ENCODE peak calls at places on chromosomes 1 and 21, in six cellular contexts. One of them, this sample, is unnamed.

GRCh38 chr1:172320723-172321122 is 99.8 kb upstream of the C1orf105 start:
- DNase-seq in cardiac fibroblast: peak
- DNase-seq in tibial artery: no peak
- DNase-seq in fibroblast of mammary gland: peak
- DNase-seq in osteoblast: peak
- DNase-seq in activated naive CD4-positive, alpha-beta T cell: no peak
- DNase-seq in this sample: peak

GRCh38 chr1:77888071-77888428 is 374 bp upstream of the NEXN start:
- DNase-seq in cardiac fibroblast: peak
- DNase-seq in tibial artery: no peak
- DNase-seq in fibroblast of mammary gland: peak
- DNase-seq in osteoblast: peak
- DNase-seq in activated naive CD4-positive, alpha-beta T cell: no peak
- DNase-seq in this sample: peak

GRCh38 chr1:174159253-174160108 is at the start of gene RABGAP1L:
- DNase-seq in cardiac fibroblast: peak
- DNase-seq in tibial artery: peak
- DNase-seq in fibroblast of mammary gland: peak
- DNase-seq in osteoblast: peak
- DNase-seq in activated naive CD4-positive, alpha-beta T cell: peak
- DNase-seq in this sample: peak

GRCh38 chr1:206005761-206006160 is 2.6 kb upstream of the RAB7B start:
- DNase-seq in cardiac fibroblast: no peak
- DNase-seq in tibial artery: no peak
- DNase-seq in fibroblast of mammary gland: no peak
- DNase-seq in osteoblast: no peak
- DNase-seq in activated naive CD4-positive, alpha-beta T cell: no peak
- DNase-seq in this sample: no peak

GRCh38 chr1:41618066-41618825 is 133.8 kb upstream of the EDN2 start:
- DNase-seq in cardiac fibroblast: peak
- DNase-seq in tibial artery: peak
- DNase-seq in fibroblast of mammary gland: peak
- DNase-seq in osteoblast: peak
- DNase-seq in activated naive CD4-positive, alpha-beta T cell: no peak
- DNase-seq in this sample: no peak

GRCh38 chr1:170410391-170411146 is 121.4 kb upstream of the GORAB start:
- DNase-seq in cardiac fibroblast: peak
- DNase-seq in tibial artery: no peak
- DNase-seq in fibroblast of mammary gland: peak
- DNase-seq in osteoblast: no peak
- DNase-seq in activated naive CD4-positive, alpha-beta T cell: no peak
- DNase-seq in this sample: peak

GRCh38 chr1:32609180-32609579 is 41.2 kb downstream of the ZBTB8OS start:
- DNase-seq in cardiac fibroblast: no peak
- DNase-seq in tibial artery: no peak
- DNase-seq in fibroblast of mammary gland: no peak
- DNase-seq in osteoblast: no peak
- DNase-seq in activated naive CD4-positive, alpha-beta T cell: no peak
- DNase-seq in this sample: no peak

GRCh38 chr1:5598824-5599395 is 393.3 kb downstream of the NPHP4 start:
- DNase-seq in cardiac fibroblast: no peak
- DNase-seq in tibial artery: no peak
- DNase-seq in fibroblast of mammary gland: no peak
- DNase-seq in osteoblast: no peak
- DNase-seq in activated naive CD4-positive, alpha-beta T cell: no peak
- DNase-seq in this sample: no peak

GRCh38 chr1:180181048-180181447 is 26.4 kb downstream of the QSOX1 start:
- DNase-seq in cardiac fibroblast: peak
- DNase-seq in tibial artery: no peak
- DNase-seq in fibroblast of mammary gland: peak
- DNase-seq in osteoblast: peak
- DNase-seq in activated naive CD4-positive, alpha-beta T cell: no peak
- DNase-seq in this sample: peak

GRCh38 chr1:36924282-36924791 is 110.0 kb downstream of the GRIK3 start:
- DNase-seq in cardiac fibroblast: peak
- DNase-seq in tibial artery: peak
- DNase-seq in fibroblast of mammary gland: peak
- DNase-seq in osteoblast: no peak
- DNase-seq in activated naive CD4-positive, alpha-beta T cell: no peak
- DNase-seq in this sample: no peak

GRCh38 chr1:152479792-152480595 is 30.6 kb upstream of the LCE5A start:
- DNase-seq in cardiac fibroblast: peak
- DNase-seq in tibial artery: no peak
- DNase-seq in fibroblast of mammary gland: peak
- DNase-seq in osteoblast: no peak
- DNase-seq in activated naive CD4-positive, alpha-beta T cell: peak
- DNase-seq in this sample: peak

GRCh38 chr1:54409156-54410142 is 3.3 kb upstream of the SSBP3 start:
- DNase-seq in cardiac fibroblast: no peak
- DNase-seq in tibial artery: no peak
- DNase-seq in fibroblast of mammary gland: no peak
- DNase-seq in osteoblast: no peak
- DNase-seq in activated naive CD4-positive, alpha-beta T cell: no peak
- DNase-seq in this sample: no peak

GRCh38 chr1:232422901-232423300 is 207.0 kb downstream of the SIPA1L2 start:
- DNase-seq in cardiac fibroblast: peak
- DNase-seq in tibial artery: no peak
- DNase-seq in fibroblast of mammary gland: peak
- DNase-seq in osteoblast: no peak
- DNase-seq in activated naive CD4-positive, alpha-beta T cell: no peak
- DNase-seq in this sample: peak

GRCh38 chr1:1425753-1426495 is 4.8 kb upstream of the ANKRD65 start:
- DNase-seq in cardiac fibroblast: no peak
- DNase-seq in tibial artery: no peak
- DNase-seq in fibroblast of mammary gland: no peak
- DNase-seq in osteoblast: peak
- DNase-seq in activated naive CD4-positive, alpha-beta T cell: no peak
- DNase-seq in this sample: no peak

GRCh38 chr21:31158789-31159581 is 120.7 kb upstream of the KRTAP19-8 start:
- DNase-seq in cardiac fibroblast: peak
- DNase-seq in tibial artery: no peak
- DNase-seq in fibroblast of mammary gland: no peak
- DNase-seq in osteoblast: no peak
- DNase-seq in activated naive CD4-positive, alpha-beta T cell: no peak
- DNase-seq in this sample: peak